ENCODE peak calls at places on chromosomes 5 and 9, in four cellular contexts. One of them, this sample, is unnamed.

GRCh38 chr9:90061187-90061586 is 456.4 kb downstream of the GADD45G start:
- DNase-seq in GM06990: no peak
- DNase-seq in body of pancreas: no peak
- DNase-seq in colonic mucosa: no peak
- DNase-seq in this sample: no peak

GRCh38 chr5:61123145-61123544 is 39.1 kb downstream of the SMIM15 start:
- DNase-seq in GM06990: no peak
- DNase-seq in body of pancreas: no peak
- DNase-seq in colonic mucosa: peak; percentile 54
- DNase-seq in this sample: no peak

GRCh38 chr5:56698463-56699381 is 116.6 kb upstream of the MAP3K1 start:
- DNase-seq in GM06990: no peak
- DNase-seq in body of pancreas: no peak
- DNase-seq in colonic mucosa: no peak
- DNase-seq in this sample: no peak

GRCh38 chr5:67335391-67335790 is 138.8 kb upstream of the CD180 start:
- DNase-seq in GM06990: no peak
- DNase-seq in body of pancreas: no peak
- DNase-seq in colonic mucosa: no peak
- DNase-seq in this sample: no peak

GRCh38 chr5:137629646-137630045 is 106.2 kb downstream of the KLHL3 start:
- DNase-seq in GM06990: peak; percentile 15
- DNase-seq in body of pancreas: no peak
- DNase-seq in colonic mucosa: no peak
- DNase-seq in this sample: peak; percentile 46

GRCh38 chr9:132828201-132828770 is 49.8 kb downstream of the AK8 start:
- DNase-seq in GM06990: no peak
- DNase-seq in body of pancreas: no peak
- DNase-seq in colonic mucosa: no peak
- DNase-seq in this sample: no peak

GRCh38 chr9:17824191-17824926 is 245.5 kb downstream of the SH3GL2 start:
- DNase-seq in GM06990: no peak
- DNase-seq in body of pancreas: no peak
- DNase-seq in colonic mucosa: no peak
- DNase-seq in this sample: no peak

GRCh38 chr9:15142903-15143534 is 164.0 kb downstream of the TTC39B start:
- DNase-seq in GM06990: no peak
- DNase-seq in body of pancreas: no peak
- DNase-seq in colonic mucosa: no peak
- DNase-seq in this sample: peak; percentile 23

GRCh38 chr5:58299266-58299665 is 160.6 kb downstream of the PLK2 start:
- DNase-seq in GM06990: no peak
- DNase-seq in body of pancreas: no peak
- DNase-seq in colonic mucosa: no peak
- DNase-seq in this sample: no peak

GRCh38 chr5:6448622-6449464 is at the start of gene UBE2QL1:
- DNase-seq in GM06990: peak; percentile 44
- DNase-seq in body of pancreas: peak; percentile 35
- DNase-seq in colonic mucosa: no peak
- DNase-seq in this sample: no peak

GRCh38 chr5:115551415-115551814 is 6.8 kb upstream of the FEM1C start:
- DNase-seq in GM06990: no peak
- DNase-seq in body of pancreas: no peak
- DNase-seq in colonic mucosa: peak; percentile 49
- DNase-seq in this sample: no peak

GRCh38 chr5:161312882-161313281 is 233.6 kb downstream of the GABRB2 start:
- DNase-seq in GM06990: no peak
- DNase-seq in body of pancreas: no peak
- DNase-seq in colonic mucosa: no peak
- DNase-seq in this sample: peak; percentile 10

GRCh38 chr9:16869961-16870605 is 387 bp downstream of the BNC2 start:
- DNase-seq in GM06990: peak; percentile 1
- DNase-seq in body of pancreas: no peak
- DNase-seq in colonic mucosa: no peak
- DNase-seq in this sample: no peak

GRCh38 chr5:1344975-1345838 is at the start of gene CLPTM1L:
- DNase-seq in GM06990: peak; percentile 91
- DNase-seq in body of pancreas: peak; percentile 89
- DNase-seq in colonic mucosa: peak; percentile 86
- DNase-seq in this sample: peak; percentile 84

GRCh38 chr9:23638011-23638410 is 188.0 kb downstream of the ELAVL2 start:
- DNase-seq in GM06990: no peak
- DNase-seq in body of pancreas: no peak
- DNase-seq in colonic mucosa: no peak
- DNase-seq in this sample: no peak

DNA sequence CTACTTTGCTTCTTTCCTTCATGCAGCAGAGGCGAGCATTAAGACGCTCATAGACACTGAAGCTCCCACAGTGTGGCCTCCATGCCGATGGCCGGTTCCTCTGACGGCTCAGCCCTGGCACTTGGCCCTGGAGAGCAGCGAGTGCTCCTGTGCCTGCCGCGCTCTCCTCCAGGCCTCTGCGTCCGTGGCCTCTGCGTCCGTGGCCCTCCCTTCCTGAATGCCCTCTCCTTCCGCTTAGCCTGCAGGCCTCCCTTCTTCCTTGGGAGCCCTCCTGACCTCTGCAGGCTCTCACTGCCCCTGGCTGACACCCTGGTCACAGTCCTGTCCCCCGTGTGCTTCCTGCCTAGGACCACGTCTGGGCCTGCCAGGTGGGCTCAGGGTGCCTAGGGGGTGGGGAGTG is 92.8 kb downstream of the ZNF354C start:
- DNase-seq in GM06990: no peak
- DNase-seq in body of pancreas: no peak
- DNase-seq in colonic mucosa: no peak
- DNase-seq in this sample: no peak
- H3K27me3 ChIP-seq in GM06990: no peaks in the 10 kb centered on the region
- H3K27me3 ChIP-seq in body of pancreas: no peaks in the 10 kb centered on the region
- H3K27me3 ChIP-seq in colonic mucosa: no peaks in the 10 kb centered on the region
- H3K27me3 ChIP-seq in this sample: no peaks in the 10 kb centered on the region

GRCh38 chr5:133607451-133607850 is 4.9 kb downstream of the FSTL4 start:
- DNase-seq in GM06990: no peak
- DNase-seq in body of pancreas: no peak
- DNase-seq in colonic mucosa: no peak
- DNase-seq in this sample: no peak
- H3K27me3 ChIP-seq in GM06990: peaks cover 4% of the 10 kb centered on the region
- H3K27me3 ChIP-seq in body of pancreas: no peaks in the 10 kb centered on the region
- H3K27me3 ChIP-seq in colonic mucosa: peaks cover 30% of the 10 kb centered on the region
- H3K27me3 ChIP-seq in this sample: peaks cover 20% of the 10 kb centered on the region

GRCh38 chr5:143480001-143480400 is 76.5 kb upstream of the NR3C1 start:
- DNase-seq in GM06990: no peak
- DNase-seq in body of pancreas: no peak
- DNase-seq in colonic mucosa: no peak
- DNase-seq in this sample: no peak
- H3K27me3 ChIP-seq in GM06990: no peaks in the 10 kb centered on the region
- H3K27me3 ChIP-seq in body of pancreas: no peaks in the 10 kb centered on the region
- H3K27me3 ChIP-seq in colonic mucosa: no peaks in the 10 kb centered on the region
- H3K27me3 ChIP-seq in this sample: no peaks in the 10 kb centered on the region

DNA sequence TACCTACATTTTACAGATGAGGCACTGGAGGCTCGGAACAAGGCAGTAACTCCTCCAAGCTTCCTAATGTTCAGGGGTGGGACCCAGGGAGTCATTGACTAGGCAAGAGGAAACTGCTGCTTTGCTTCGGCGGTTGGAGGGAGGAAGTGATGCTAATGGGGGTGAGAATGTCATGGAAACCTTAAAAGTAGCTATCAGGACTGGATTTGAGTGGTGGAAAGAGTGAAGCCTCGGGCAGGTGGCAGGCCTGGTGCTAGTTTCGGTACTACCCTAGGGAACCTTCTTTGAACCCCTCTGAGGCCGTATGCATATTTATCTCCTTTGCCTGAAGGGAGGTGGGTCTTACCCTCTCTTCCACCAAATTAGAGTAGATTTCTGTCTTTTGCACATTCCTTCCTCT is 1.6 kb downstream of the BSPRY start:
- DNase-seq in GM06990: no peak
- DNase-seq in body of pancreas: no peak
- DNase-seq in colonic mucosa: no peak
- DNase-seq in this sample: no peak
- H3K27me3 ChIP-seq in GM06990: no peaks in the 10 kb centered on the region
- H3K27me3 ChIP-seq in body of pancreas: no peaks in the 10 kb centered on the region
- H3K27me3 ChIP-seq in colonic mucosa: no peaks in the 10 kb centered on the region
- H3K27me3 ChIP-seq in this sample: no peaks in the 10 kb centered on the region

GRCh38 chr5:129115680-129116079 is 21.1 kb downstream of the ISOC1 start:
- DNase-seq in GM06990: no peak
- DNase-seq in body of pancreas: no peak
- DNase-seq in colonic mucosa: no peak
- DNase-seq in this sample: no peak
- H3K27me3 ChIP-seq in GM06990: no peaks in the 10 kb centered on the region
- H3K27me3 ChIP-seq in body of pancreas: no peaks in the 10 kb centered on the region
- H3K27me3 ChIP-seq in colonic mucosa: no peaks in the 10 kb centered on the region
- H3K27me3 ChIP-seq in this sample: no peaks in the 10 kb centered on the region

GRCh38 chr5:99835791-99836190 is 699.4 kb upstream of the FAM174A start:
- DNase-seq in GM06990: no peak
- DNase-seq in body of pancreas: no peak
- DNase-seq in colonic mucosa: no peak
- DNase-seq in this sample: no peak
- H3K27me3 ChIP-seq in GM06990: no peaks in the 10 kb centered on the region
- H3K27me3 ChIP-seq in body of pancreas: no peaks in the 10 kb centered on the region
- H3K27me3 ChIP-seq in colonic mucosa: no peaks in the 10 kb centered on the region
- H3K27me3 ChIP-seq in this sample: no peaks in the 10 kb centered on the region

GRCh38 chr9:114149765-114150340 is 5.5 kb upstream of the COL27A1 start:
- DNase-seq in GM06990: no peak
- DNase-seq in body of pancreas: no peak
- DNase-seq in colonic mucosa: no peak
- DNase-seq in this sample: no peak
- H3K27me3 ChIP-seq in GM06990: peaks cover 2% of the 10 kb centered on the region
- H3K27me3 ChIP-seq in body of pancreas: no peaks in the 10 kb centered on the region
- H3K27me3 ChIP-seq in colonic mucosa: peaks cover 22% of the 10 kb centered on the region
- H3K27me3 ChIP-seq in this sample: peaks cover 15% of the 10 kb centered on the region

GRCh38 chr5:73438897-73439470 is 9.6 kb downstream of the FOXD1 start:
- DNase-seq in GM06990: no peak
- DNase-seq in body of pancreas: no peak
- DNase-seq in colonic mucosa: no peak
- DNase-seq in this sample: no peak
- H3K27me3 ChIP-seq in GM06990: peaks cover 2% of the 10 kb centered on the region
- H3K27me3 ChIP-seq in body of pancreas: peaks cover 67% of the 10 kb centered on the region
- H3K27me3 ChIP-seq in colonic mucosa: peaks cover 93% of the 10 kb centered on the region
- H3K27me3 ChIP-seq in this sample: peaks cover 87% of the 10 kb centered on the region

DNA sequence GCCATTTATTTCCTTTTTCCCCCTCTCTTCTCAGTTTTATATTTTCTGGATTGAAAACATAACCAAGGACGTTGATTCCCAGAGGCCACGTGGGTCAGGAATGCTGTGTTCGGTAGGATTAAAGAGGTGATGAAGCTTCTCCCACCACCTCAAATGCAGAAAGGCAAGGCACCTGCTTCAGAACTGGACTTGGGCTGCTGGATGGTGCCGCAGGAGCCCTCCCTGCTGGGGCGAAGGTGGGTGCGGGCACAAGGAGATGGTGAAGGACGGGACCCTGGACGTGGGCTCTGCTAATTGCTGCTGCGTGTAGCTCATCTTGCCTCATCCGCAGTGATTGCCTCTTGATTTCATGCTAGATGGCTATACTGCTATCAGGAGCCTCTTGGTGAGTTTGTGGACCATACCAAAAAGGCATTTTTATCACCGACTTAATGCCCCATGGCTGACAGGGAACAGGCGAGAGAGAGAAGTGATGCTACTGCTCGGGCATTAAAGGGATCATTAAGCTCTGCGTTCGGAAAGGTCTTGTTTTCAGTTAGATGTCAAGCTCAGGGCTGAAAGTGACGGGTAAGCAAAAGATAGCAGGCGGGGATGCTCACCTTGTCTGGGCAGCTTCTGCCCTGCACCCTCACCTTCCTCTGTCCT is 71.4 kb upstream of the FSTL4 start:
- DNase-seq in GM06990: no peak
- DNase-seq in body of pancreas: no peak
- DNase-seq in colonic mucosa: no peak
- DNase-seq in this sample: no peak
- H3K27me3 ChIP-seq in GM06990: peaks cover 1% of the 10 kb centered on the region
- H3K27me3 ChIP-seq in body of pancreas: no peaks in the 10 kb centered on the region
- H3K27me3 ChIP-seq in colonic mucosa: no peaks in the 10 kb centered on the region
- H3K27me3 ChIP-seq in this sample: no peaks in the 10 kb centered on the region